ENCODE peak calls at places on chromosomes 5 and 9, in nine cellular contexts. N is GM23338, G is H9, B is NCI-H2081, E is ACHN, D is NCI-H510A treated with DMSO at 0.1 percent for 48 hours, M is Calu3, P is foreskin fibroblast, R is left colon. H is an unnamed sample.

GRCh38 chr9:118009585-118009984 is 305.4 kb downstream of the TLR4 start:
- DNase-seq in N (peak), G (peak), B (peak), E (no peak), D (no peak), M (no peak), P (no peak), R (no peak), H (peak)

GRCh38 chr9:97529363-97530076 is 28.1 kb downstream of the TMOD1 start:
- DNase-seq in N (no peak), G (no peak), B (no peak), E (no peak), D (no peak), M (no peak), P (no peak), R (peak), H (no peak)

GRCh38 chr9:113154471-113154870 is 3.7 kb downstream of the SLC31A2 start:
- DNase-seq in N (no peak), G (no peak), B (no peak), E (peak), D (no peak), M (no peak), P (peak), R (no peak), H (no peak)

GRCh38 chr9:2722715-2723114 is 5.4 kb downstream of the KCNV2 start:
- DNase-seq in N (peak), G (peak), B (no peak), E (peak), D (peak), M (no peak), P (peak), R (no peak), H (no peak)

GRCh38 chr5:83118471-83118870 is 41.1 kb downstream of the XRCC4 start:
- DNase-seq in N (peak), G (no peak), B (no peak), E (no peak), D (no peak), M (no peak), P (no peak), R (no peak), H (no peak)

GRCh38 chr5:158082696-158083287 is 223.8 kb upstream of the CLINT1 start:
- DNase-seq in N (no peak), G (no peak), B (no peak), E (no peak), D (no peak), M (no peak), P (no peak), R (no peak), H (no peak)

GRCh38 chr9:69877852-69878507 is 57.4 kb downstream of the CFAP95 start:
- DNase-seq in N (peak), G (no peak), B (peak), E (peak), D (peak), M (no peak), P (no peak), R (no peak), H (no peak)

GRCh38 chr5:32960340-32961065 is 249.4 kb downstream of the NPR3 start:
- DNase-seq in N (no peak), G (no peak), B (no peak), E (no peak), D (no peak), M (no peak), P (peak), R (no peak), H (no peak)

GRCh38 chr5:135850671-135851070 is 16.2 kb downstream of the SLC25A48 start:
- DNase-seq in N (no peak), G (no peak), B (no peak), E (no peak), D (no peak), M (no peak), P (no peak), R (no peak), H (no peak)

GRCh38 chr5:16596541-16596940 is 20.3 kb downstream of the RETREG1 start:
- DNase-seq in N (no peak), G (no peak), B (peak), E (no peak), D (no peak), M (no peak), P (peak), R (no peak), H (peak)

GRCh38 chr5:30401479-30402058 is 791.9 kb upstream of the CDH6 start:
- DNase-seq in N (peak), G (peak), B (peak), E (peak), D (peak), M (peak), P (no peak), R (no peak), H (peak)

GRCh38 chr9:73152445-73152844 is 780 bp downstream of the ANXA1 start:
- DNase-seq in N (peak), G (no peak), B (no peak), E (peak), D (no peak), M (no peak), P (no peak), R (no peak), H (no peak)

GRCh38 chr5:150514708-150515211 is 6.8 kb downstream of the NDST1 start:
- DNase-seq in N (no peak), G (no peak), B (peak), E (peak), D (no peak), M (peak), P (peak), R (no peak), H (no peak)

GRCh38 chr9:99140685-99141314 is 35.9 kb downstream of the TGFBR1 start:
- DNase-seq in N (peak), G (peak), B (peak), E (peak), D (no peak), M (peak), P (peak), R (no peak), H (no peak)

GRCh38 chr9:79408200-79408599 is 163.6 kb upstream of the TLE4 start:
- DNase-seq in N (peak), G (no peak), B (no peak), E (no peak), D (no peak), M (no peak), P (no peak), R (no peak), H (no peak)

GRCh38 chr9:94931725-94932124 is 205.2 kb downstream of the AOPEP start:
- DNase-seq in N (no peak), G (no peak), B (no peak), E (no peak), D (no peak), M (no peak), P (no peak), R (no peak), H (no peak)

H was measured in DMS153.